ENCODE peak calls at places on chromosomes 12 and 14, in nine cellular contexts. One of them, this sample, is unnamed.
A peak's percentile ranks its signal among the peaks of the same experiment; 100 is the strongest.

GRCh38 chr14:35229495-35230089 is 62.6 kb upstream of the PSMA6 start:
- DNase-seq in gastrocnemius medialis: no peak
- DNase-seq in CD8-positive, alpha-beta T cell: no peak
- DNase-seq in body of pancreas: no peak
- DNase-seq in cardiac muscle cell: peak; percentile 23
- DNase-seq in testis: no peak
- DNase-seq in transverse colon: no peak
- DNase-seq in CD8-positive, alpha-beta memory T cell: no peak
- DNase-seq in heart right ventricle: no peak
- DNase-seq in this sample: no peak

GRCh38 chr14:75933712-75934296 is 48.0 kb downstream of the TGFB3 start:
- DNase-seq in testis: no peak
- DNase-seq in body of pancreas: no peak
- DNase-seq in transverse colon: no peak
- DNase-seq in CD8-positive, alpha-beta memory T cell: no peak
- DNase-seq in gastrocnemius medialis: no peak
- DNase-seq in CD8-positive, alpha-beta T cell: no peak
- DNase-seq in cardiac muscle cell: no peak
- DNase-seq in heart right ventricle: no peak
- DNase-seq in this sample: no peak

GRCh38 chr12:53505086-53505485 is 2.2 kb downstream of the NPFF start:
- DNase-seq in gastrocnemius medialis: peak; percentile 53
- DNase-seq in CD8-positive, alpha-beta memory T cell: no peak
- DNase-seq in heart right ventricle: no peak
- DNase-seq in testis: no peak
- DNase-seq in transverse colon: no peak
- DNase-seq in body of pancreas: no peak
- DNase-seq in cardiac muscle cell: no peak
- DNase-seq in CD8-positive, alpha-beta T cell: no peak
- DNase-seq in this sample: no peak

GRCh38 chr14:101134161-101134631 is 230.7 kb upstream of the RTL1 start:
- DNase-seq in CD8-positive, alpha-beta T cell: no peak
- DNase-seq in transverse colon: no peak
- DNase-seq in heart right ventricle: no peak
- DNase-seq in body of pancreas: no peak
- DNase-seq in cardiac muscle cell: no peak
- DNase-seq in CD8-positive, alpha-beta memory T cell: no peak
- DNase-seq in testis: no peak
- DNase-seq in gastrocnemius medialis: no peak
- DNase-seq in this sample: peak; percentile 24

GRCh38 chr12:54075431-54075830 is 21.8 kb downstream of the HOXC4 start:
- DNase-seq in testis: no peak
- DNase-seq in heart right ventricle: no peak
- DNase-seq in gastrocnemius medialis: no peak
- DNase-seq in cardiac muscle cell: no peak
- DNase-seq in CD8-positive, alpha-beta T cell: no peak
- DNase-seq in CD8-positive, alpha-beta memory T cell: no peak
- DNase-seq in transverse colon: no peak
- DNase-seq in body of pancreas: no peak
- DNase-seq in this sample: no peak

GRCh38 chr14:61474021-61474420 is 152.6 kb downstream of the PRKCH start:
- DNase-seq in transverse colon: no peak
- DNase-seq in CD8-positive, alpha-beta T cell: no peak
- DNase-seq in cardiac muscle cell: no peak
- DNase-seq in gastrocnemius medialis: no peak
- DNase-seq in body of pancreas: no peak
- DNase-seq in CD8-positive, alpha-beta memory T cell: no peak
- DNase-seq in testis: no peak
- DNase-seq in heart right ventricle: no peak
- DNase-seq in this sample: no peak

GRCh38 chr12:34595749-34596733 is 573.7 kb downstream of the ALG10 start:
- DNase-seq in cardiac muscle cell: no peak
- DNase-seq in CD8-positive, alpha-beta memory T cell: no peak
- DNase-seq in CD8-positive, alpha-beta T cell: no peak
- DNase-seq in testis: no peak
- DNase-seq in heart right ventricle: no peak
- DNase-seq in body of pancreas: no peak
- DNase-seq in transverse colon: peak; percentile 4
- DNase-seq in gastrocnemius medialis: peak; percentile 1
- DNase-seq in this sample: peak; percentile 24

GRCh38 chr14:92844220-92844619 is 50.1 kb downstream of the GOLGA5 start:
- DNase-seq in cardiac muscle cell: no peak
- DNase-seq in heart right ventricle: no peak
- DNase-seq in transverse colon: no peak
- DNase-seq in body of pancreas: no peak
- DNase-seq in CD8-positive, alpha-beta memory T cell: no peak
- DNase-seq in gastrocnemius medialis: no peak
- DNase-seq in CD8-positive, alpha-beta T cell: no peak
- DNase-seq in testis: no peak
- DNase-seq in this sample: no peak

GRCh38 chr14:22994762-22995275 is 12.5 kb upstream of the AJUBA start:
- DNase-seq in transverse colon: no peak
- DNase-seq in testis: peak; percentile 66
- DNase-seq in heart right ventricle: peak; percentile 38
- DNase-seq in gastrocnemius medialis: no peak
- DNase-seq in CD8-positive, alpha-beta T cell: peak; percentile 13
- DNase-seq in cardiac muscle cell: peak; percentile 49
- DNase-seq in CD8-positive, alpha-beta memory T cell: no peak
- DNase-seq in body of pancreas: no peak
- DNase-seq in this sample: peak; percentile 64

GRCh38 chr12:57216014-57216891 is at the start of gene NXPH4:
- DNase-seq in heart right ventricle: no peak
- DNase-seq in body of pancreas: peak; percentile 50
- DNase-seq in testis: no peak
- DNase-seq in CD8-positive, alpha-beta memory T cell: peak; percentile 55
- DNase-seq in cardiac muscle cell: peak; percentile 45
- DNase-seq in transverse colon: peak; percentile 54
- DNase-seq in CD8-positive, alpha-beta T cell: peak; percentile 41
- DNase-seq in gastrocnemius medialis: no peak
- DNase-seq in this sample: no peak

GRCh38 chr12:16385779-16386646 is 38.6 kb downstream of the MGST1 start:
- DNase-seq in transverse colon: peak; percentile 23
- DNase-seq in gastrocnemius medialis: no peak
- DNase-seq in heart right ventricle: peak; percentile 16
- DNase-seq in CD8-positive, alpha-beta memory T cell: no peak
- DNase-seq in cardiac muscle cell: peak; percentile 77
- DNase-seq in CD8-positive, alpha-beta T cell: no peak
- DNase-seq in body of pancreas: peak; percentile 56
- DNase-seq in testis: peak; percentile 51
- DNase-seq in this sample: peak; percentile 49

GRCh38 chr12:106696861-106697417 is 77.5 kb upstream of the RIC8B start:
- DNase-seq in cardiac muscle cell: no peak
- DNase-seq in CD8-positive, alpha-beta T cell: no peak
- DNase-seq in testis: no peak
- DNase-seq in body of pancreas: no peak
- DNase-seq in CD8-positive, alpha-beta memory T cell: no peak
- DNase-seq in gastrocnemius medialis: no peak
- DNase-seq in transverse colon: no peak
- DNase-seq in heart right ventricle: no peak
- DNase-seq in this sample: no peak

GRCh38 chr12:78865297-78865955 is 852 bp downstream of the SYT1 start:
- DNase-seq in cardiac muscle cell: no peak
- DNase-seq in transverse colon: no peak
- DNase-seq in body of pancreas: no peak
- DNase-seq in CD8-positive, alpha-beta T cell: no peak
- DNase-seq in CD8-positive, alpha-beta memory T cell: no peak
- DNase-seq in gastrocnemius medialis: no peak
- DNase-seq in testis: no peak
- DNase-seq in heart right ventricle: no peak
- DNase-seq in this sample: no peak
- H3K27ac ChIP-seq in cardiac muscle cell: no peak overlapping the region
- H3K27ac ChIP-seq in transverse colon: no peak overlapping the region
- H3K27ac ChIP-seq in body of pancreas: no peak overlapping the region
- H3K27ac ChIP-seq in CD8-positive, alpha-beta T cell: no peak overlapping the region
- H3K27ac ChIP-seq in CD8-positive, alpha-beta memory T cell: no peak overlapping the region
- H3K27ac ChIP-seq in gastrocnemius medialis: no peak overlapping the region
- H3K27ac ChIP-seq in testis: no peak overlapping the region
- H3K27ac ChIP-seq in heart right ventricle: no peak overlapping the region
- H3K27ac ChIP-seq in this sample: no peak overlapping the region

GRCh38 chr12:109664402-109664801 is 49.2 kb upstream of the FAM222A start:
- DNase-seq in heart right ventricle: no peak
- DNase-seq in cardiac muscle cell: no peak
- DNase-seq in body of pancreas: no peak
- DNase-seq in transverse colon: no peak
- DNase-seq in CD8-positive, alpha-beta memory T cell: no peak
- DNase-seq in CD8-positive, alpha-beta T cell: no peak
- DNase-seq in gastrocnemius medialis: no peak
- DNase-seq in testis: no peak
- DNase-seq in this sample: no peak

GRCh38 chr12:109666068-109666467 is 47.6 kb upstream of the FAM222A start:
- DNase-seq in body of pancreas: no peak
- DNase-seq in CD8-positive, alpha-beta T cell: no peak
- DNase-seq in heart right ventricle: no peak
- DNase-seq in testis: no peak
- DNase-seq in transverse colon: no peak
- DNase-seq in cardiac muscle cell: no peak
- DNase-seq in gastrocnemius medialis: no peak
- DNase-seq in CD8-positive, alpha-beta memory T cell: no peak
- DNase-seq in this sample: no peak

GRCh38 chr12:109663766-109664165 is 49.9 kb upstream of the FAM222A start:
- DNase-seq in cardiac muscle cell: no peak
- DNase-seq in CD8-positive, alpha-beta memory T cell: no peak
- DNase-seq in testis: no peak
- DNase-seq in transverse colon: no peak
- DNase-seq in gastrocnemius medialis: no peak
- DNase-seq in heart right ventricle: no peak
- DNase-seq in CD8-positive, alpha-beta T cell: no peak
- DNase-seq in body of pancreas: no peak
- DNase-seq in this sample: no peak
- H3K4me1 ChIP-seq in cardiac muscle cell: no peaks in the 10 kb centered on the region
- H3K4me1 ChIP-seq in CD8-positive, alpha-beta memory T cell: no peaks in the 10 kb centered on the region
- H3K4me1 ChIP-seq in testis: no peaks in the 10 kb centered on the region
- H3K4me1 ChIP-seq in transverse colon: no peaks in the 10 kb centered on the region
- H3K4me1 ChIP-seq in gastrocnemius medialis: no peaks in the 10 kb centered on the region
- H3K4me1 ChIP-seq in heart right ventricle: no peaks in the 10 kb centered on the region
- H3K4me1 ChIP-seq in CD8-positive, alpha-beta T cell: no peaks in the 10 kb centered on the region
- H3K4me1 ChIP-seq in body of pancreas: no peaks in the 10 kb centered on the region
- H3K4me1 ChIP-seq in this sample: no peaks in the 10 kb centered on the region

GRCh38 chr12:127078577-127079350 is 1188.2 kb upstream of the TMEM132C start:
- DNase-seq in gastrocnemius medialis: no peak
- DNase-seq in body of pancreas: no peak
- DNase-seq in heart right ventricle: no peak
- DNase-seq in CD8-positive, alpha-beta memory T cell: no peak
- DNase-seq in testis: no peak
- DNase-seq in cardiac muscle cell: no peak
- DNase-seq in transverse colon: no peak
- DNase-seq in CD8-positive, alpha-beta T cell: no peak
- DNase-seq in this sample: no peak

GRCh38 chr12:127081058-127081457 is 1185.9 kb upstream of the TMEM132C start:
- DNase-seq in CD8-positive, alpha-beta T cell: no peak
- DNase-seq in gastrocnemius medialis: no peak
- DNase-seq in cardiac muscle cell: no peak
- DNase-seq in body of pancreas: no peak
- DNase-seq in testis: no peak
- DNase-seq in transverse colon: no peak
- DNase-seq in heart right ventricle: no peak
- DNase-seq in CD8-positive, alpha-beta memory T cell: no peak
- DNase-seq in this sample: no peak

GRCh38 chr12:127083028-127083949 is 1183.7 kb upstream of the TMEM132C start:
- DNase-seq in CD8-positive, alpha-beta T cell: no peak
- DNase-seq in testis: no peak
- DNase-seq in gastrocnemius medialis: no peak
- DNase-seq in cardiac muscle cell: peak; percentile 63
- DNase-seq in transverse colon: no peak
- DNase-seq in heart right ventricle: peak; percentile 14
- DNase-seq in body of pancreas: no peak
- DNase-seq in CD8-positive, alpha-beta memory T cell: no peak
- DNase-seq in this sample: no peak

GRCh38 chr12:127077262-127078045 is 1189.5 kb upstream of the TMEM132C start:
- DNase-seq in body of pancreas: no peak
- DNase-seq in gastrocnemius medialis: no peak
- DNase-seq in cardiac muscle cell: peak; percentile 52
- DNase-seq in CD8-positive, alpha-beta T cell: no peak
- DNase-seq in CD8-positive, alpha-beta memory T cell: no peak
- DNase-seq in heart right ventricle: no peak
- DNase-seq in transverse colon: no peak
- DNase-seq in testis: no peak
- DNase-seq in this sample: no peak

DNA sequence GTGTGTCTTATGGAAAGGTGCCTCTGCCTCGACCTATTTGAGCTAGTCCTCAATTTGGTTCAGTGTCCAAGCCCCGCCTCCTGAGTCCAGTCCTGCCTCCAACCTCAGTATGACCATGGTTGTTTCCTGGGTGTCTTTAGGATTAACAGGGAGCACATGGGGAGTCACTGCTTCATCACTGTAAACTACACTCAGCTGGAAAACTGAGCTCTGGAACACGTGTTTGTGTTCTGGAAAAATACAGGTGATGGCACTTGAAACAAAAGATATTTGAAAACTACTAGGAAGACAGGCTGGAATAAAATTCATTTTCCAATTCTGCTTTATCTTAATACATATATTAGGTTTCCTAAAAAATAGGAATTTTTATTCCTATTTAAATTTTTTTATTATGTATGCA is 1187.3 kb upstream of the TMEM132C start:
- DNase-seq in cardiac muscle cell: no peak
- DNase-seq in transverse colon: no peak
- DNase-seq in testis: no peak
- DNase-seq in CD8-positive, alpha-beta T cell: no peak
- DNase-seq in CD8-positive, alpha-beta memory T cell: no peak
- DNase-seq in body of pancreas: no peak
- DNase-seq in heart right ventricle: no peak
- DNase-seq in gastrocnemius medialis: no peak
- DNase-seq in this sample: no peak
- H3K4me3 ChIP-seq in cardiac muscle cell: no peak overlapping the region
- H3K4me3 ChIP-seq in transverse colon: no peak overlapping the region
- H3K4me3 ChIP-seq in testis: no peak overlapping the region
- H3K4me3 ChIP-seq in CD8-positive, alpha-beta T cell: no peak overlapping the region
- H3K4me3 ChIP-seq in CD8-positive, alpha-beta memory T cell: no peak overlapping the region
- H3K4me3 ChIP-seq in body of pancreas: no peak overlapping the region
- H3K4me3 ChIP-seq in heart right ventricle: no peak overlapping the region
- H3K4me3 ChIP-seq in gastrocnemius medialis: no peak overlapping the region
- H3K4me3 ChIP-seq in this sample: no peak overlapping the region

GRCh38 chr14:103112488-103113243 is 10.6 kb upstream of the TNFAIP2 start:
- DNase-seq in transverse colon: no peak
- DNase-seq in CD8-positive, alpha-beta T cell: no peak
- DNase-seq in body of pancreas: no peak
- DNase-seq in cardiac muscle cell: no peak
- DNase-seq in heart right ventricle: no peak
- DNase-seq in testis: no peak
- DNase-seq in gastrocnemius medialis: no peak
- DNase-seq in CD8-positive, alpha-beta memory T cell: no peak
- DNase-seq in this sample: no peak

GRCh38 chr14:103108749-103109207 is 14.3 kb downstream of the EXOC3L4 start:
- DNase-seq in testis: no peak
- DNase-seq in gastrocnemius medialis: peak; percentile 60
- DNase-seq in body of pancreas: no peak
- DNase-seq in CD8-positive, alpha-beta memory T cell: no peak
- DNase-seq in heart right ventricle: no peak
- DNase-seq in cardiac muscle cell: no peak
- DNase-seq in CD8-positive, alpha-beta T cell: no peak
- DNase-seq in transverse colon: peak; percentile 66
- DNase-seq in this sample: no peak

GRCh38 chr14:103109789-103110415 is 13.4 kb upstream of the TNFAIP2 start:
- DNase-seq in cardiac muscle cell: no peak
- DNase-seq in CD8-positive, alpha-beta T cell: no peak
- DNase-seq in gastrocnemius medialis: peak; percentile 68
- DNase-seq in testis: no peak
- DNase-seq in transverse colon: peak; percentile 48
- DNase-seq in body of pancreas: peak; percentile 36
- DNase-seq in heart right ventricle: peak; percentile 38
- DNase-seq in CD8-positive, alpha-beta memory T cell: no peak
- DNase-seq in this sample: no peak

GRCh38 chr14:103111297-103111981 is 11.8 kb upstream of the TNFAIP2 start:
- DNase-seq in CD8-positive, alpha-beta T cell: no peak
- DNase-seq in body of pancreas: peak; percentile 46
- DNase-seq in heart right ventricle: no peak
- DNase-seq in CD8-positive, alpha-beta memory T cell: no peak
- DNase-seq in gastrocnemius medialis: no peak
- DNase-seq in transverse colon: no peak
- DNase-seq in cardiac muscle cell: no peak
- DNase-seq in testis: no peak
- DNase-seq in this sample: no peak

GRCh38 chr14:103110681-103111296 is 12.5 kb upstream of the TNFAIP2 start:
- DNase-seq in testis: no peak
- DNase-seq in cardiac muscle cell: no peak
- DNase-seq in CD8-positive, alpha-beta memory T cell: no peak
- DNase-seq in CD8-positive, alpha-beta T cell: no peak
- DNase-seq in gastrocnemius medialis: peak; percentile 67
- DNase-seq in body of pancreas: no peak
- DNase-seq in heart right ventricle: no peak
- DNase-seq in transverse colon: peak; percentile 67
- DNase-seq in this sample: no peak
- H3K27ac ChIP-seq in testis: no peak overlapping the region
- H3K27ac ChIP-seq in cardiac muscle cell: no peak overlapping the region
- H3K27ac ChIP-seq in CD8-positive, alpha-beta memory T cell: peak overlapping the region; percentile 38
- H3K27ac ChIP-seq in CD8-positive, alpha-beta T cell: no peak overlapping the region
- H3K27ac ChIP-seq in gastrocnemius medialis: peak overlapping the region; percentile 57
- H3K27ac ChIP-seq in body of pancreas: peak overlapping the region; percentile 82
- H3K27ac ChIP-seq in heart right ventricle: peak overlapping the region; percentile 37
- H3K27ac ChIP-seq in transverse colon: peak overlapping the region; percentile 68
- H3K27ac ChIP-seq in this sample: peak overlapping the region; percentile 79